ENCODE peak calls at places on chromosomes 4 and X, in six cellular contexts. L is A549, S is uterus, R is upper lobe of right lung, D is tibial artery, I is DND-41. V is an unnamed sample.

GRCh38 chr4:109729155-109729562 is 711 bp downstream of the PLA2G12A start:
- DNase-seq in R (no peak), D (no peak), I (no peak), L (peak), S (no peak), V (no peak)

GRCh38 chrX:39639871-39640270 is 457.9 kb downstream of the BCOR start:
- DNase-seq in D (no peak), R (no peak), S (no peak), L (no peak), I (no peak), V (no peak)

GRCh38 chrX:141341341-141341740 is 99.0 kb upstream of the SPANXC start:
- DNase-seq in D (no peak), I (no peak), R (no peak), L (peak), S (no peak), V (no peak)

GRCh38 chr4:158796370-158797140 is 27.7 kb downstream of the FNIP2 start:
- DNase-seq in D (no peak), R (peak), L (no peak), I (no peak), S (no peak), V (no peak)

GRCh38 chr4:103754844-103755243 is 35.1 kb upstream of the TACR3 start:
- DNase-seq in D (no peak), L (peak), S (no peak), I (no peak), R (no peak), V (no peak)

GRCh38 chr4:11698846-11699590 is 270.3 kb upstream of the HS3ST1 start:
- DNase-seq in I (no peak), L (peak), R (no peak), S (no peak), D (no peak), V (no peak)

GRCh38 chrX:110399497-110399896 is 40.8 kb downstream of the RTL9 start:
- DNase-seq in R (no peak), I (no peak), D (no peak), S (no peak), L (no peak), V (no peak)

GRCh38 chrX:150362599-150363481 is at the start of gene MAMLD1:
- DNase-seq in D (peak), L (peak), R (peak), S (peak), I (peak), V (peak)

GRCh38 chr4:183388777-183389176 is 55.7 kb upstream of the CDKN2AIP start:
- DNase-seq in D (peak), S (no peak), L (no peak), I (no peak), R (no peak), V (no peak)

GRCh38 chr4:244471-244870 is 60.8 kb downstream of the ZNF732 start:
- DNase-seq in R (no peak), I (peak), D (no peak), L (peak), S (peak), V (peak)

GRCh38 chr4:159048166-159048886 is 54.6 kb upstream of the RAPGEF2 start:
- DNase-seq in R (peak), L (peak), S (peak), D (peak), I (no peak), V (no peak)

GRCh38 chr4:72205831-72206230 is 174.0 kb downstream of the NPFFR2 start:
- DNase-seq in D (no peak), L (no peak), R (no peak), S (no peak), I (no peak), V (no peak)

GRCh38 chr4:76212301-76212700 is 1.3 kb downstream of the SCARB2 start:
- DNase-seq in R (no peak), S (no peak), L (no peak), I (no peak), D (no peak), V (no peak)

GRCh38 chrX:44183329-44183728 is 160.1 kb downstream of the EFHC2 start:
- DNase-seq in D (no peak), L (no peak), I (no peak), S (no peak), R (no peak), V (no peak)

GRCh38 chr4:150211821-150212445 is 133.7 kb downstream of the DCLK2 start:
- DNase-seq in S (no peak), D (no peak), L (no peak), I (no peak), R (no peak), V (no peak)

GRCh38 chr4:185254434-185254833 is 45.0 kb downstream of the SNX25 start:
- DNase-seq in D (no peak), R (no peak), L (no peak), I (no peak), S (no peak), V (peak)

GRCh38 chrX:49673394-49673793 is 22.4 kb downstream of the PAGE1 start:
- DNase-seq in S (no peak), R (no peak), D (no peak), L (no peak), I (no peak), V (no peak)

GRCh38 chr4:7041851-7042696 is 1.1 kb upstream of the TADA2B start:
- DNase-seq in L (no peak), D (peak), S (peak), R (peak), I (no peak), V (no peak)

GRCh38 chr4:100900134-100900533 is 382.3 kb upstream of the EMCN start:
- DNase-seq in I (no peak), L (no peak), S (no peak), D (no peak), R (peak), V (no peak)

GRCh38 chrX:147962476-147962875 is 18.7 kb upstream of the FMR1NB start:
- DNase-seq in L (no peak), D (no peak), R (no peak), I (no peak), S (no peak), V (no peak)

GRCh38 chrX:119880552-119881437 is 9.2 kb downstream of the NDUFA1 start:
- DNase-seq in S (no peak), D (no peak), I (peak), R (no peak), L (peak), V (peak)

GRCh38 chr4:60948008-60948407 is 252.1 kb upstream of the ADGRL3 start:
- DNase-seq in S (no peak), L (no peak), D (no peak), R (no peak), I (no peak), V (no peak)

GRCh38 chr4:140233811-140234696 is 80.1 kb upstream of the MAML3 start:
- DNase-seq in S (no peak), I (no peak), L (no peak), D (no peak), R (no peak), V (no peak)

GRCh38 chr4:168241953-168242352 is 76.6 kb downstream of the DDX60 start:
- DNase-seq in S (no peak), L (peak), I (peak), R (no peak), D (no peak), V (no peak)

GRCh38 chr4:2354127-2354526 is 64.3 kb downstream of the ZFYVE28 start:
- DNase-seq in D (peak), R (no peak), L (no peak), I (peak), S (no peak), V (no peak)

GRCh38 chr4:33357121-33357520 is 2637.0 kb downstream of the PCDH7 start:
- DNase-seq in I (no peak), L (no peak), D (no peak), R (no peak), S (no peak), V (no peak)

GRCh38 chrX:20969565-20969964 is 404.7 kb upstream of the CNKSR2 start:
- DNase-seq in I (no peak), D (no peak), L (no peak), S (no peak), R (no peak), V (no peak)

GRCh38 chr4:158080354-158080753 is 92.5 kb downstream of the GASK1B start:
- DNase-seq in I (no peak), D (no peak), R (no peak), S (no peak), L (no peak), V (no peak)

GRCh38 chrX:17769701-17770269 is 32.5 kb downstream of the SCML1 start:
- DNase-seq in S (no peak), L (no peak), D (no peak), R (no peak), I (no peak), V (peak)

GRCh38 chr4:176320976-176321361 is 1.2 kb downstream of the SPCS3 start:
- DNase-seq in D (no peak), L (no peak), S (no peak), I (no peak), R (no peak), V (no peak)

GRCh38 chrX:17860811-17861495 is at the start of gene RAI2:
- DNase-seq in D (no peak), L (no peak), S (peak), I (no peak), R (peak), V (no peak)

GRCh38 chrX:47749185-47749967 is 87.3 kb upstream of the ZNF81 start:
- DNase-seq in I (no peak), R (no peak), D (no peak), L (no peak), S (no peak), V (no peak)

GRCh38 chrX:48957477-48957826 is at the start of gene OTUD5:
- DNase-seq in I (peak), S (peak), D (peak), R (peak), L (no peak), V (peak)

GRCh38 chrX:71603618-71604017 is 14.7 kb downstream of the CXCR3 start:
- DNase-seq in D (no peak), S (no peak), R (no peak), I (no peak), L (peak), V (no peak)

GRCh38 chr4:156378053-156378665 is 424.5 kb upstream of the CTSO start:
- DNase-seq in D (no peak), L (peak), S (no peak), R (no peak), I (no peak), V (no peak)

GRCh38 chr4:39732728-39733127 is 34.8 kb downstream of the UBE2K start:
- DNase-seq in D (no peak), S (no peak), L (peak), R (no peak), I (no peak), V (no peak)
- H3K27ac ChIP-seq in D (no peak), S (no peak), L (no peak), R (no peak), I (no peak), V (no peak)

GRCh38 chr4:26021417-26022345 is 107.7 kb downstream of the SMIM20 start:
- DNase-seq in D (no peak), I (no peak), R (no peak), S (no peak), L (no peak), V (no peak)
- H3K4me3 ChIP-seq in D (no peak), I (no peak), R (peak), S (no peak), L (peak), V (no peak)

GRCh38 chr4:95417531-95417930 is 131.2 kb downstream of the UNC5C start:
- DNase-seq in S (no peak), I (peak), L (no peak), R (no peak), D (no peak), V (no peak)
- H3K27ac ChIP-seq in S (no peak), I (no peak), L (no peak), R (no peak), D (no peak), V (no peak)

DNA sequence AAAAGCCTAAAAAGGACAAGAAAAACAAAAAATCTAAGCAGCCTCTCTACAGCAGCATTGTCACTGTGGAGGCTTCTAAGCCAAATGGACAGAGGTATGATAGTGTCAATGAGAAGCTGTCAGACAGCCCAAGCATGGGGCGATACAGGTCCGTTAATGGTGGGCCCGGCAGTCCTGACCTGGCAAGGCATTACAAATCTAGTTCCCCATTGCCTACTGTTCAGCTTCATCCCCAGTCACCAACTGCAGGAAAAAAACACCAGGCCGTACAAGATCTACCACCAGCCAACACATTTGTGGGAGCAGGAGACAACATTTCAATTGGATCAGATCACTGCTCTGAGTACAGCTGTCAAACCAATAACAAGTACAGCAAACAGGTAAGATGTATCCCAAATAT is 4.0 kb downstream of the PCDH7 start:
- DNase-seq in D (no peak), R (no peak), L (no peak), S (no peak), I (no peak), V (no peak)
- H3K4me3 ChIP-seq in D (peak), R (peak), L (no peak), S (peak), I (no peak), V (no peak)

DNA sequence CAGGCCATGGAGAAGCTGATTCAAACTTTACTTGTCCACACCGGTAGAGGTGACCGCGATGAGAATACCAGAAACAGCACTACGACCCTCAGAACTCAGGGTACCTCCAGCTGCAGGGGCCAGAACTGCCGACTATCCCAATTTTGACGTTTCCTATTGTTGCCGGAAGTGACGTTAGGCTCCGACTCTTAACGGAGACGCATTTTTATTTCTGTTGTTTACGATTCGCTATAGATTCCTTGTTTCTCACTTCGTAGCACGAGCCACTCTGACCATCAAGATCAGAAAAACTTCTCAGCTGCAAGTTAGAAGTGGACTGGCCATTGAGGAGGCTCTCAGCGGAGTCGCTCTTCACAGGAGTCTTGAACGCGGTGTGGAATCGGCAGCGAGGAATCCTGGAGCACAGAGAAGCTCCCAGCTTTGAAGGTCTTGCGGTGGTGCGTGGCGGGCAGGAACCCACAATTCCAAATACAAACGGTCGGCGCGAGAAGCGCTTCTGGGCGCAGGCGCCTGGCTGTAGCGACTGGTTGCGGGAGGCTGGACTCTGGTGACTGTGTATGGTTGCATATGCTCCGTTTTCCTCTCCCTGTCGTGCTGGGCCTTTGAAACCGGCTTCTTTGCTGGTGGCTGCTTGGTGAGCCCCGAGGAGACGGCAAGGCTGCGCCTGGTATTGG is at the start of the genes CEP44 and FBXO8:
- DNase-seq in R (peak), S (peak), I (peak), D (peak), L (peak), V (peak)
- H3K27ac ChIP-seq in R (peak), S (peak), I (peak), D (peak), L (peak), V (peak)

V was measured in CD4-positive, CD25-positive, alpha-beta regulatory T cell.